ENCODE peak calls at places on chromosomes 16 and 17, in eight cellular contexts. C, P, U, X, I, Y, J and G are unnamed samples.

GRCh38 chr16:86338403-86339115 is 171.8 kb upstream of the FOXF1 start:
- DNase-seq in C (no peak), P (no peak), U (no peak), X (no peak), I (no peak), Y (no peak), J (no peak), G (no peak)

GRCh38 chr17:60372790-60373483 is 19.0 kb downstream of the USP32 start:
- DNase-seq in C (no peak), P (no peak), U (no peak), X (peak), I (no peak), Y (no peak), J (no peak), G (no peak)

GRCh38 chr17:72095316-72095715 is 25.5 kb upstream of the SOX9 start:
- DNase-seq in C (no peak), P (no peak), U (no peak), X (no peak), I (no peak), Y (no peak), J (no peak), G (no peak)

GRCh38 chr17:81391964-81392908 is 3.0 kb upstream of the BAHCC1 start:
- DNase-seq in C (peak), P (no peak), U (no peak), X (no peak), I (peak), Y (no peak), J (peak), G (no peak)

GRCh38 chr16:20166531-20167235 is 93.0 kb upstream of the GPR139 start:
- DNase-seq in C (no peak), P (no peak), U (no peak), X (no peak), I (no peak), Y (no peak), J (no peak), G (no peak)

GRCh38 chr16:84842516-84843148 is 22.8 kb downstream of the CRISPLD2 start:
- DNase-seq in C (no peak), P (no peak), U (no peak), X (no peak), I (no peak), Y (no peak), J (no peak), G (peak)

GRCh38 chr16:12675852-12676251 is 127.8 kb downstream of the CPPED1 start:
- DNase-seq in C (no peak), P (no peak), U (no peak), X (peak), I (no peak), Y (no peak), J (no peak), G (no peak)

GRCh38 chr16:72848759-72849664 is 198.9 kb downstream of the ZFHX3 start:
- DNase-seq in C (peak), P (peak), U (peak), X (peak), I (peak), Y (peak), J (peak), G (peak)

GRCh38 chr17:17710728-17711541 is 29.7 kb downstream of the RAI1 start:
- DNase-seq in C (peak), P (peak), U (no peak), X (peak), I (no peak), Y (peak), J (peak), G (no peak)

GRCh38 chr16:83143788-83144187 is 517.0 kb downstream of the CDH13 start:
- DNase-seq in C (no peak), P (no peak), U (no peak), X (no peak), I (no peak), Y (no peak), J (peak), G (no peak)

GRCh38 chr17:51734462-51734861 is 424.1 kb downstream of the CA10 start:
- DNase-seq in C (peak), P (no peak), U (peak), X (no peak), I (peak), Y (peak), J (no peak), G (no peak)

GRCh38 chr16:10744370-10745030 is 858 bp downstream of the NUBP1 start:
- DNase-seq in C (no peak), P (no peak), U (no peak), X (peak), I (no peak), Y (no peak), J (no peak), G (peak)

GRCh38 chr17:18035704-18036103 is 3.3 kb downstream of the ATPAF2 start:
- DNase-seq in C (no peak), P (no peak), U (no peak), X (no peak), I (no peak), Y (no peak), J (no peak), G (no peak)

GRCh38 chr17:62627219-62627903 is at the start of gene MRC2:
- DNase-seq in C (peak), P (no peak), U (peak), X (peak), I (peak), Y (peak), J (peak), G (peak)

GRCh38 chr17:1627219-1627986 is 1.2 kb downstream of the SLC43A2 start:
- DNase-seq in C (no peak), P (no peak), U (peak), X (no peak), I (peak), Y (no peak), J (peak), G (no peak)

GRCh38 chr16:56861092-56861610 is 3.9 kb upstream of the SLC12A3 start:
- DNase-seq in C (no peak), P (no peak), U (no peak), X (no peak), I (no peak), Y (no peak), J (no peak), G (peak)

GRCh38 chr17:8859029-8859803 is 8.3 kb downstream of the PIK3R6 start:
- DNase-seq in C (no peak), P (no peak), U (peak), X (no peak), I (no peak), Y (no peak), J (no peak), G (no peak)

GRCh38 chr16:17149904-17150483 is 320.8 kb downstream of the XYLT1 start:
- DNase-seq in C (no peak), P (no peak), U (no peak), X (no peak), I (no peak), Y (no peak), J (no peak), G (no peak)

DNA sequence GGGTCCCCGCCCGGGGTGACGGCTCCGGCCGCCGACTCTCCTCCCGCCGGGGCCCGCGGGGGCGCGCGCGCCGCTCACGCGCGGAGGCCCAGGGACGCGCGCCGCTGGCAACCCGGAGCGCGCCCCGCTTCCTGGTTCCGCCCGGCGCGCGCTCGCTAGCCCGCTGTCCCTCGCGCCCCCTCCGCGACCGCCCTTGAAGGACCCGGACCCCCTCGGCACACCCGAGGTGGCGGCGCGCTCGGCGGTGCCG is at the start of gene STAT5B:
- DNase-seq in C (peak), P (peak), U (peak), X (peak), I (peak), Y (no peak), J (peak), G (peak)
- TF ChIP-seq POLR2A in C (peak), P (no peak), U (peak), X (peak), I (no peak), Y (peak), J (no peak), G (peak)

DNA sequence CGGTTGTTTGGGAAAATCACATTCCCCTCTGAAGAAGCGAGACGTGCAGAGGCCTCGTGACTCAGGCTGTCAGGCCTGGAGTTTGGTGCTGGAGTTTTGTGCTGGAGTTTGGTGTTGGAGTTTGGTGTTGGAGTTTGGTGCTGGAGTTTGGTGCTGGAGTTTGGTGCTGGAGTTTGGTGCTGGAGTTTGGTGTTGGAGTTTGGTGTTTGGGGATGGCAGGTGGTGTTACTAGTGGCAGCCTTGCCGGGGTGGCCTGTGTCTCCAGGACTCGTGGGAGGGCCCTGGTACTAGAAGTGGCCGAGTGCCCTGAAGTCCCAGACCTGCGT is 12.6 kb downstream of the TBC1D24 start:
- DNase-seq in C (no peak), P (no peak), U (no peak), X (no peak), I (no peak), Y (no peak), J (no peak), G (no peak)
- H3K27ac ChIP-seq in C (no peak), P (peak), U (no peak), X (no peak), I (no peak), Y (no peak), J (no peak), G (no peak)

GRCh38 chr16:28623172-28623711 is 13.4 kb upstream of the SULT1A1 start:
- DNase-seq in C (peak), P (peak), U (no peak), X (no peak), I (peak), Y (peak), J (peak), G (peak)
- TF ChIP-seq POLR2A in C (no peak), P (no peak), U (no peak), X (no peak), I (no peak), Y (no peak), J (peak), G (no peak)

DNA sequence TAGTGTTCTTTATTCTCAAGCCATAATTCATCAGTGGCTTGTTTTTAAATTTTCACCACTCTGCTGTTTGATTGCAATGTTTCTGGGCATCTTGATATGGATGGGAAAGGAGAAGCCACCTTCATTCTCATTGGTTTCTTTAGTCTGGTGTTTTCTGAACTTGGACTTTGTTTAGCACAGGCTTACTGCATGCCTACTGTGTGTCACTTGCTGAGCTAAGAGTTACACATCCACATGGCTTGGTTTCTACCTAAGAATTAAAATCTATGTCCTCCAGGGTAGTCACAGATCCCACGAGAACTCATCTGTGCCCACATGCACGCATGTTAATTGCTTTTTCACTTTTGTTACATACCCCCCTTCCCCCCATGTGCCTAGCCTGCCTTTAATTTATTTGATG is 4.6 kb downstream of the CMIP start:
- DNase-seq in C (no peak), P (no peak), U (no peak), X (no peak), I (no peak), Y (no peak), J (no peak), G (no peak)
- H3K27ac ChIP-seq in C (no peak), P (no peak), U (no peak), X (peak), I (no peak), Y (no peak), J (peak), G (no peak)

DNA sequence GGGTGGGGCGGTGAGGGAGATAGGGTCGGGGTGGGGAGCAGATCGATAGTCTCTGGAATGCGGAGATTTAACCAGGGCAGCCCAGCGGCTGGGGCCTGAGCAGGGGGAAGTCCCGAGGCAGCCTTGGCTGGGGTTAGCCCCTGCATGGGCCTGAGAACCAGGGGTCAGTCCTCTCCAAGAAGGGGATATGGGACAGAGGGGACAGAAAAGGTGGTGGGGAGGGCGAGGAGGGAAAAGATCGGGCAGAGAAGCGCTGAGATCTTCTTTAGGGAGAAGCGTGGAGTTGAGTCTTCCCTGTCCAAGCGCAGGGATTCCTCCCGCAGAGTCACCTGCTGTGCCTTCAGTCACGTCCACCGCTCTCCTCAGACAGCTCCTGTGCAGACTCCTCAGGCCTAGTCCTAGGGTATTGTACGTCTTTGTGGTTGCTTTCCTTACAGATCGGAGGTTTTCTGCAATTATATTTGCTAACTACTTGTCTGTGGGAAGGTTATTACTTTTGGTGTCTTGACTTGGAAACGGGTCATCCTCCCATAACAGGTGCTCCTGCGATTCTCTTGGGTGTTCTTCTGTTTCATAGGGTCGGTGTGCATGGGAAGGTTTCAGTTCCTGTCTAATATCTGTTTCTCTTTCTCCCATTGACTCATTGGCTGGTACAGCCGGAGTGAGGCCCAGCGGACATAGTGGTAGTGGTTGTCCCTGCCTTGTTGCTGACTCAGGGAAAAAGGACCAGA is 952 bp downstream of the CD300A start:
- DNase-seq in C (no peak), P (peak), U (no peak), X (no peak), I (no peak), Y (no peak), J (peak), G (no peak)
- TF ChIP-seq POLR2A in C (no peak), P (no peak), U (no peak), X (no peak), I (no peak), Y (no peak), J (peak), G (no peak)

GRCh38 chr16:31715915-31716314 is 157.7 kb upstream of the ZNF267 start:
- DNase-seq in C (no peak), P (no peak), U (no peak), X (no peak), I (no peak), Y (no peak), J (no peak), G (no peak)
- H3K27ac ChIP-seq in C (no peak), P (no peak), U (no peak), X (no peak), I (no peak), Y (no peak), J (no peak), G (no peak)

GRCh38 chr17:10294162-10294561 is 78.6 kb downstream of the MYH13 start:
- DNase-seq in C (no peak), P (no peak), U (no peak), X (no peak), I (no peak), Y (no peak), J (no peak), G (no peak)

GRCh38 chr17:10297691-10298090 is 75.1 kb downstream of the MYH13 start:
- DNase-seq in C (no peak), P (no peak), U (no peak), X (no peak), I (no peak), Y (no peak), J (no peak), G (no peak)

GRCh38 chr17:10290046-10290445 is 82.8 kb downstream of the MYH13 start:
- DNase-seq in C (no peak), P (no peak), U (no peak), X (no peak), I (no peak), Y (no peak), J (no peak), G (peak)

GRCh38 chr17:10295728-10296343 is 77.0 kb downstream of the MYH13 start:
- DNase-seq in C (peak), P (no peak), U (peak), X (peak), I (peak), Y (peak), J (peak), G (peak)

GRCh38 chr17:10292057-10292931 is 80.5 kb downstream of the MYH13 start:
- DNase-seq in C (no peak), P (no peak), U (no peak), X (no peak), I (no peak), Y (peak), J (peak), G (peak)
- TF ChIP-seq POLR2A in C (no peak), P (no peak), U (no peak), X (no peak), I (no peak), Y (no peak), J (no peak), G (no peak)